ENCODE peak calls at places on chromosomes 3 and 15, in eight cellular contexts. A, N, C, Z, I, H, T and R are unnamed samples.

GRCh38 chr3:77421916-77422315 is 382.0 kb downstream of the ROBO2 start:
- DNase-seq in A (no peak), N (no peak), C (no peak), Z (no peak), I (no peak), H (no peak), T (no peak), R (no peak)

GRCh38 chr15:43187544-43188155 is 2.4 kb downstream of the CCNDBP1 start:
- DNase-seq in A (peak; percentile 56), N (no peak), C (no peak), Z (no peak), I (no peak), H (no peak), T (no peak), R (no peak)

GRCh38 chr3:150462108-150462507 is 54.0 kb downstream of the TSC22D2 start:
- DNase-seq in A (no peak), N (no peak), C (no peak), Z (no peak), I (no peak), H (no peak), T (no peak), R (no peak)

GRCh38 chr3:42750834-42751233 is 22.2 kb downstream of the CCDC13 start:
- DNase-seq in A (no peak), N (no peak), C (no peak), Z (peak; percentile 13), I (no peak), H (no peak), T (no peak), R (peak; percentile 47)

GRCh38 chr3:136883967-136884720 is 22.1 kb downstream of the NCK1 start:
- DNase-seq in A (no peak), N (no peak), C (no peak), Z (no peak), I (no peak), H (peak; percentile 44), T (no peak), R (no peak)

GRCh38 chr15:35603298-35603697 is 57.3 kb upstream of the DPH6 start:
- DNase-seq in A (peak; percentile 27), N (no peak), C (no peak), Z (no peak), I (no peak), H (no peak), T (no peak), R (no peak)

GRCh38 chr3:29338981-29339833 is 58.3 kb downstream of the RBMS3 start:
- DNase-seq in A (no peak), N (no peak), C (no peak), Z (no peak), I (no peak), H (no peak), T (no peak), R (no peak)

GRCh38 chr3:23959147-23959900 is 14.2 kb downstream of the NR1D2 start:
- DNase-seq in A (peak; percentile 40), N (no peak), C (no peak), Z (no peak), I (no peak), H (no peak), T (no peak), R (no peak)

GRCh38 chr3:14118400-14119165 is 6.1 kb downstream of the CHCHD4 start:
- DNase-seq in A (no peak), N (peak; percentile 74), C (peak; percentile 64), Z (no peak), I (no peak), H (no peak), T (peak; percentile 36), R (no peak)

GRCh38 chr15:75523011-75523410 is 56.1 kb downstream of the PTPN9 start:
- DNase-seq in A (no peak), N (no peak), C (no peak), Z (no peak), I (no peak), H (no peak), T (no peak), R (no peak)

GRCh38 chr3:123098411-123099330 is 31.8 kb downstream of the PDIA5 start:
- DNase-seq in A (no peak), N (peak; percentile 48), C (no peak), Z (no peak), I (no peak), H (no peak), T (no peak), R (no peak)

GRCh38 chr15:74683758-74684157 is 12.1 kb downstream of the EDC3 start:
- DNase-seq in A (no peak), N (no peak), C (no peak), Z (no peak), I (no peak), H (no peak), T (no peak), R (no peak)

GRCh38 chr15:93987068-93987467 is 244.3 kb upstream of the MCTP2 start:
- DNase-seq in A (no peak), N (no peak), C (no peak), Z (no peak), I (no peak), H (peak; percentile 93), T (no peak), R (no peak)

GRCh38 chr3:24583004-24583403 is 88.4 kb upstream of the THRB start:
- DNase-seq in A (peak; percentile 10), N (peak; percentile 18), C (no peak), Z (no peak), I (no peak), H (no peak), T (no peak), R (no peak)

GRCh38 chr3:17258823-17259436 is 374.2 kb downstream of the PLCL2 start:
- DNase-seq in A (no peak), N (no peak), C (no peak), Z (no peak), I (no peak), H (no peak), T (no peak), R (no peak)

GRCh38 chr3:113507501-113508067 is 7.4 kb downstream of the SPICE1 start:
- DNase-seq in A (no peak), N (no peak), C (no peak), Z (no peak), I (no peak), H (no peak), T (no peak), R (no peak)

GRCh38 chr15:70241561-70242320 is 144.0 kb upstream of the TLE3 start:
- DNase-seq in A (no peak), N (no peak), C (no peak), Z (no peak), I (no peak), H (no peak), T (no peak), R (no peak)

GRCh38 chr3:170040283-170040907 is 2.6 kb downstream of the GPR160 start:
- DNase-seq in A (no peak), N (no peak), C (no peak), Z (no peak), I (no peak), H (no peak), T (no peak), R (no peak)

GRCh38 chr15:80800067-80800466 is 20.9 kb downstream of the CEMIP start:
- DNase-seq in A (no peak), N (no peak), C (no peak), Z (no peak), I (no peak), H (no peak), T (no peak), R (no peak)

GRCh38 chr3:74630602-74631001 is 16.1 kb upstream of the CNTN3 start:
- DNase-seq in A (no peak), N (no peak), C (no peak), Z (no peak), I (no peak), H (no peak), T (no peak), R (no peak)

GRCh38 chr3:134312873-134313838 is 61.1 kb downstream of the AMOTL2 start:
- DNase-seq in A (no peak), N (peak; percentile 83), C (peak; percentile 88), Z (peak; percentile 77), I (peak; percentile 94), H (no peak), T (peak; percentile 66), R (peak; percentile 90)

GRCh38 chr3:52524752-52525661 is 8.7 kb downstream of the NT5DC2 start:
- DNase-seq in A (peak; percentile 40), N (peak; percentile 67), C (peak; percentile 75), Z (no peak), I (peak; percentile 73), H (no peak), T (no peak), R (peak; percentile 90)

GRCh38 chr3:195008816-195009215 is 262.1 kb downstream of the XXYLT1 start:
- DNase-seq in A (no peak), N (no peak), C (peak; percentile 32), Z (no peak), I (no peak), H (no peak), T (no peak), R (no peak)

GRCh38 chr3:171049831-171050444 is 23.4 kb upstream of the SLC2A2 start:
- DNase-seq in A (peak; percentile 56), N (peak; percentile 62), C (peak; percentile 67), Z (peak; percentile 41), I (no peak), H (peak; percentile 14), T (peak; percentile 22), R (no peak)

GRCh38 chr15:57654136-57654845 is 52.2 kb upstream of the POLR2M start:
- DNase-seq in A (no peak), N (no peak), C (no peak), Z (no peak), I (no peak), H (no peak), T (no peak), R (no peak)

GRCh38 chr3:39107874-39108308 is 411 bp downstream of the TTC21A start:
- DNase-seq in A (no peak), N (no peak), C (no peak), Z (peak; percentile 24), I (no peak), H (no peak), T (no peak), R (no peak)
- H3K27ac ChIP-seq in A (peak overlapping the region; percentile 91), N (peak overlapping the region; percentile 87), C (peak overlapping the region; percentile 98), Z (peak overlapping the region; percentile 98), I (peak overlapping the region; percentile 100), H (peak overlapping the region; percentile 5), T (peak overlapping the region; percentile 92), R (peak overlapping the region; percentile 96)

GRCh38 chr3:81837071-81837593 is 75.7 kb upstream of the GBE1 start:
- DNase-seq in A (no peak), N (no peak), C (no peak), Z (no peak), I (no peak), H (no peak), T (no peak), R (no peak)
- H3K4me3 ChIP-seq in A (no peak overlapping the region), N (no peak overlapping the region), C (no peak overlapping the region), Z (no peak overlapping the region), I (no peak overlapping the region), H (no peak overlapping the region), T (no peak overlapping the region), R (no peak overlapping the region)

GRCh38 chr3:21751891-21752290 is 881 bp upstream of the ZNF385D start:
- DNase-seq in A (no peak), N (no peak), C (no peak), Z (no peak), I (no peak), H (no peak), T (no peak), R (no peak)
- H3K27ac ChIP-seq in A (no peak overlapping the region), N (no peak overlapping the region), C (no peak overlapping the region), Z (peak overlapping the region; percentile 75), I (peak overlapping the region; percentile 23), H (no peak overlapping the region), T (no peak overlapping the region), R (peak overlapping the region; percentile 57)

DNA sequence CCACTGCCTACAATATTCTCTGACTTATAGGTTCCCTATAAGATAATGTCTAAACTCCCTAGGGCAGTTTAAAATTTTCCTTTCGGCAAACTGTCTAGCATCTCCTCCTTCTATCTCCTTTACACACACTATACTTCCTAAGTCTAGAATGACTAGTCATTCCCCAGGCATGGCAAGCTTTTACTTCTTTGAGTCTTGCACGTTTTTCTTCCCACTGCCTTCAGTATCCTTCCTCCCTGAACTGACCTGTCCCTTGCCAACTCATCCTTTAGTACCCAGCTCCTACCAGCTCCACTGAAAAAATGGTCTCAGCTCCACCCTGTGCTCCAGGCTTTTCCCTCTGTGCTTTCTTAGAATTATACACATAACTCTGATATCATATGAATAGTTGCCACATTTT is 93.8 kb upstream of the KBTBD8 start:
- DNase-seq in A (no peak), N (no peak), C (no peak), Z (no peak), I (no peak), H (no peak), T (no peak), R (no peak)
- H3K4me3 ChIP-seq in A (no peak overlapping the region), N (no peak overlapping the region), C (no peak overlapping the region), Z (no peak overlapping the region), I (no peak overlapping the region), H (no peak overlapping the region), T (no peak overlapping the region), R (no peak overlapping the region)